ENCODE peak calls at places on chromosomes 6 and 20, in six cellular contexts. T is GM12891; S is CD8-positive, alpha-beta T cell; A is astrocyte of the spinal cord; L is ecto neural progenitor cell; Z is NAMALWA. C is an unnamed sample.

GRCh38 chr6:26195376-26195923 is 108.2 kb downstream of the HFE start:
- DNase-seq in L (peak), S (peak), T (no peak), A (peak), Z (peak), C (peak)

GRCh38 chr6:111481836-111482235 is 1.2 kb downstream of the REV3L start:
- DNase-seq in L (no peak), A (no peak), S (no peak), T (no peak), Z (peak), C (no peak)

GRCh38 chr20:33686008-33686983 is at the start of gene E2F1:
- DNase-seq in Z (peak), T (peak), L (peak), S (peak), A (peak), C (peak)

GRCh38 chr6:149766156-149766768 is 16.7 kb downstream of the PCMT1 start:
- DNase-seq in A (peak), S (no peak), T (no peak), Z (no peak), L (no peak), C (no peak)

GRCh38 chr6:125377621-125378020 is 75.9 kb upstream of the HDDC2 start:
- DNase-seq in L (no peak), T (no peak), A (peak), S (no peak), Z (no peak), C (peak)

GRCh38 chr6:161019324-161019839 is 27.8 kb downstream of the MAP3K4 start:
- DNase-seq in A (no peak), L (no peak), Z (no peak), T (no peak), S (no peak), C (no peak)

GRCh38 chr6:33427585-33428218 is 7.8 kb downstream of the SYNGAP1 start:
- DNase-seq in Z (peak), S (peak), L (peak), T (peak), A (no peak), C (no peak)

GRCh38 chr20:45781391-45781931 is 10.2 kb downstream of the WFDC3 start:
- DNase-seq in Z (no peak), L (no peak), S (no peak), T (no peak), A (peak), C (no peak)

GRCh38 chr20:59404749-59405148 is 104.3 kb downstream of the EDN3 start:
- DNase-seq in A (no peak), Z (no peak), S (no peak), L (no peak), T (no peak), C (no peak)

GRCh38 chr20:57791946-57792328 is 82.1 kb upstream of the PMEPA1 start:
- DNase-seq in S (no peak), A (no peak), L (no peak), T (no peak), Z (no peak), C (peak)

GRCh38 chr6:90770778-90771177 is 183.9 kb upstream of the MAP3K7 start:
- DNase-seq in S (no peak), Z (no peak), A (no peak), T (no peak), L (no peak), C (no peak)

GRCh38 chr20:53493201-53493908 is 100.3 kb downstream of the ZNF217 start:
- DNase-seq in A (no peak), Z (no peak), S (no peak), T (no peak), L (no peak), C (no peak)

C was measured in islet precursor cell.